ENCODE peak calls at places on chromosomes 11 and 22, in four cellular contexts. Q is H1, V is HepG2, S is GM12878. M is an unnamed sample.

GRCh38 chr11:121467965-121468364 is 15.2 kb upstream of the SORL1-AS1 start:
- DNase-seq in Q (no peak), V (no peak), S (peak), M (no peak)

GRCh38 chr11:114291381-114291780 is 4.8 kb upstream of the NNMT start:
- DNase-seq in Q (no peak), V (no peak), S (no peak), M (no peak)

GRCh38 chr11:72091292-72091691 is 10.6 kb downstream of the LRRC51 start:
- DNase-seq in Q (peak), V (peak), S (no peak), M (peak)

GRCh38 chr11:14927146-14927545 is 35.1 kb upstream of the CYP2R1 start:
- DNase-seq in Q (no peak), V (no peak), S (no peak), M (no peak)

GRCh38 chr11:119872911-119873310 is 143.9 kb upstream of the NECTIN1 start:
- DNase-seq in Q (no peak), V (no peak), S (no peak), M (no peak)

GRCh38 chr11:108253176-108253575 is 30.3 kb downstream of the ATM start:
- DNase-seq in Q (no peak), V (no peak), S (no peak), M (no peak)

GRCh38 chr11:2800655-2801531 is 84.7 kb downstream of the CDKN1C start:
- DNase-seq in Q (peak), V (no peak), S (no peak), M (no peak)

GRCh38 chr11:96211433-96211832 is 131.6 kb downstream of the MAML2 start:
- DNase-seq in Q (no peak), V (no peak), S (no peak), M (no peak)

GRCh38 chr22:20405931-20406685 is 12.2 kb downstream of the ZNF74 start:
- DNase-seq in Q (no peak), V (no peak), S (no peak), M (no peak)

GRCh38 chr22:29166180-29166579 is 39.5 kb upstream of the EMID1 start:
- DNase-seq in Q (no peak), V (no peak), S (no peak), M (no peak)

GRCh38 chr22:20031732-20032406 is 11.0 kb downstream of the TANGO2 start:
- DNase-seq in Q (no peak), V (no peak), S (no peak), M (no peak)

GRCh38 chr22:22953796-22954195 is 66.2 kb downstream of the IGLL5 start:
- DNase-seq in Q (no peak), V (no peak), S (no peak), M (no peak)

GRCh38 chr11:17986007-17986710 is 26.7 kb downstream of the SERGEF start:
- DNase-seq in Q (no peak), V (no peak), S (no peak), M (no peak)

GRCh38 chr22:24059121-24059520 is 48.0 kb downstream of the CABIN1 start:
- DNase-seq in Q (no peak), V (no peak), S (no peak), M (no peak)

GRCh38 chr22:23156286-23156685 is 11.0 kb downstream of the RAB36 start:
- DNase-seq in Q (no peak), V (no peak), S (no peak), M (no peak)

GRCh38 chr11:33552756-33553155 is 147.9 kb downstream of the C11orf91 start:
- DNase-seq in Q (no peak), V (no peak), S (no peak), M (no peak)

GRCh38 chr11:63663809-63664208 is 7.4 kb downstream of the ATL3 start:
- DNase-seq in Q (no peak), V (no peak), S (no peak), M (no peak)

GRCh38 chr11:2089536-2090165 is 49.5 kb downstream of the IGF2 start:
- DNase-seq in Q (peak), V (peak), S (no peak), M (peak)

GRCh38 chr22:46996595-46997310 is 234.3 kb downstream of the TBC1D22A start:
- DNase-seq in Q (no peak), V (peak), S (no peak), M (no peak)

GRCh38 chr11:59088164-59088563 is 2.1 kb downstream of the GLYATL1B start:
- DNase-seq in Q (no peak), V (no peak), S (no peak), M (no peak)

GRCh38 chr11:120748485-120748814 is 236.9 kb downstream of the GRIK4 start:
- DNase-seq in Q (no peak), V (no peak), S (no peak), M (no peak)

GRCh38 chr11:47062736-47063135 is 113.9 kb downstream of the ARFGAP2 start:
- DNase-seq in Q (no peak), V (no peak), S (no peak), M (no peak)

GRCh38 chr22:43829904-43830851 is 18.1 kb upstream of the EFCAB6 start:
- DNase-seq in Q (no peak), V (no peak), S (no peak), M (no peak)

DNA sequence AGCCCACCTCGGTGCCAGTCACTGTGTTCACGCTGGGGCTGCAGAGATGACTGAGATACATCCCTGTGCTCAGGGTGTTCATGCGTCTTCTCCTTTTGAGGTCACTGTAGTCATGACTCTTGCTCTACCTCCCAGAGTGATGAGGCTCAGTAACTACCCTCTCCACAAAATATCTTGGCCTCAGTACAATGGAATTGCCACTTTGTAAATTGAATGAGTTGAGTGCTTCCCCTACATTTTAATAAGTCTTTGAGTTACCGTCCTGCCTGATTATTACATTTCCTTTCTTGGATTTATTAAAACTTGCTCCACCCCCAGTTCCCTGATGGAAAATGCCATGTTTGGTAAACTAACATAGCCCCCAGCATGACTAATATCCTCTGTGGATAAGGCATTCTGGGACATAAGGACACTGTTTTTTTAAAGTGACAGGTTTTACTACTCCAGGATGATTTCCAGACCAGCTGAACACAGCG is 15.9 kb downstream of the PRSS23 start:
- DNase-seq in Q (no peak), V (no peak), S (no peak), M (no peak)
- TF ChIP-seq SUZ12 in Q (no peak), V (no peak), S (no peak), M (no peak)

GRCh38 chr11:79273781-79274180 is 167.0 kb downstream of the TENM4 start:
- DNase-seq in Q (no peak), V (no peak), S (no peak), M (no peak)
- TF ChIP-seq ZNF274 in Q (no peak), V (no peak), S (no peak), M (no peak)

DNA sequence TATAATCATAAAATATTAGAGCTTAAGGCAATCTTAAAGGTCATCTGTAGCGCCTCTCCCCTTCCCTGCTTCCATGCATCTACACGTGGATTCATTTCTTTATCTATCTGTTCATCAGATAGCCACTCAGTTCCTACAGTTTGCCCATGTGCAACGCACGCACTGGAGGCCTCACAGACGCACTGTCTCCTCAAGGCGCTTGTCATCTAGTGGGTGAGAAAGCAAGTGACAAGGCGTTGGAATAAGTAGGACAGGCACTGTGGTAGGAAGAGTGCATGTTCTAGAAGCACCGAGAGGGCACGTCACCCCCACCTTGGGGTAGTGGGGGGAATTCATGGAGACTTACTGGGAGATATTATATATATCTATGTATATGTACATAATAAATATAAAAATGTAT is 20.8 kb upstream of the JAM3 start:
- DNase-seq in Q (no peak), V (no peak), S (no peak), M (no peak)
- H3K9ac ChIP-seq in Q (no peak), V (no peak), S (no peak), M (no peak)

GRCh38 chr22:49827853-49828598 is at the start of gene BRD1:
- DNase-seq in Q (no peak), V (no peak), S (no peak), M (no peak)

GRCh38 chr22:49827307-49827852 is 293 bp downstream of the BRD1 start:
- DNase-seq in Q (no peak), V (no peak), S (no peak), M (no peak)

GRCh38 chr22:49825944-49826602 is 1.6 kb downstream of the BRD1 start:
- DNase-seq in Q (no peak), V (peak), S (no peak), M (no peak)

GRCh38 chr22:49825436-49825835 is 2.2 kb downstream of the BRD1 start:
- DNase-seq in Q (no peak), V (peak), S (no peak), M (no peak)

GRCh38 chr22:49826603-49827306 is 918 bp downstream of the BRD1 start:
- DNase-seq in Q (peak), V (no peak), S (no peak), M (no peak)
- TF ChIP-seq SUZ12 in Q (no peak), V (no peak), S (no peak), M (no peak)

DNA sequence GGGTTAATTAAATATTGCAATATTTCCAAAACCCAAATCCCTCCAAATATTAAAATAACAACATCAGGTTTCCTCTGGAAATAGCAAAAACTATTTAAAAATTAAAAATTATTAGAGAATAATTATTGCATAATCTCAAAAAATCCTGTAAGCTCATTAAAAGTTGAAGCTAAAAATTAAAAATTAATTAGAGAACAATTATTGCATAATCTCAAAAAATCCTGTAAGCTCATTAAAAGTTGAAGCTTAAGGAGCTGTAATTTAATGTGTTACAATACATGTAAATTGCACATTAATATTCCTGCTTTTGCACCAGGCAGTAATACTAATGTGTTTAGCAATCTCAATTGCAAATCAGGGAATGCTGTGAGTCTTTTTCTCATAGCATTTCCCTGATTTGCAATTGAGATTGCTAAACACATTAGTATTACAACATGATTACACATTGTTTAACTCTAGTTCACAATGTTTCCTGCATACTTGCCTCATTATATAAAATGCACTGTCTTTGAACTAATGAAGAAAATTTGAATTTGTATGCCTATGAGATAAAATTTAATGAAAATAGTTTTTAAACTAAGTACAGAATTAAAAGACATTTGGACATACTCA is 247.7 kb downstream of the GUCY1A2 start:
- DNase-seq in Q (no peak), V (no peak), S (no peak), M (no peak)
- TF ChIP-seq ZNF274 in Q (no peak), V (no peak), S (no peak), M (no peak)

GRCh38 chr11:27280131-27280530 is 82.9 kb downstream of the CCDC34 start:
- DNase-seq in Q (no peak), V (no peak), S (no peak), M (no peak)

GRCh38 chr11:27282806-27283205 is 80.2 kb downstream of the CCDC34 start:
- DNase-seq in Q (no peak), V (no peak), S (no peak), M (no peak)

GRCh38 chr11:27282141-27282590 is 80.8 kb downstream of the CCDC34 start:
- DNase-seq in Q (no peak), V (peak), S (no peak), M (no peak)

GRCh38 chr11:27281276-27281675 is 81.7 kb downstream of the CCDC34 start:
- DNase-seq in Q (no peak), V (no peak), S (no peak), M (no peak)

GRCh38 chr11:27281740-27282139 is 81.3 kb downstream of the CCDC34 start:
- DNase-seq in Q (no peak), V (peak), S (peak), M (no peak)
- H3K9ac ChIP-seq in Q (no peak), V (no peak), S (no peak), M (no peak)

GRCh38 chr22:45516923-45517675 is 14.4 kb downstream of the FBLN1 start:
- DNase-seq in Q (no peak), V (no peak), S (no peak), M (no peak)
- TF ChIP-seq SUZ12 in Q (no peak), V (no peak), S (no peak), M (no peak)